ENCODE peak calls at places on chromosomes 11 and 22, in five cellular contexts. T is H1, W is HepG2, D is NT2/D1, R is GM12878. M is an unnamed sample.

GRCh38 chr11:120563698-120564572 is 52.4 kb downstream of the GRIK4 start:
- DNase-seq in R (no peak), D (no peak), W (no peak), T (no peak), M (no peak)

GRCh38 chr11:112290462-112290894 is 29.8 kb upstream of the PLET1 start:
- DNase-seq in D (no peak), R (no peak), T (no peak), W (no peak), M (no peak)

GRCh38 chr11:120655589-120655988 is 144.0 kb downstream of the GRIK4 start:
- DNase-seq in R (peak), W (no peak), D (no peak), T (no peak), M (no peak)

GRCh38 chr22:42275176-42275575 is 4.7 kb upstream of the TCF20 start:
- DNase-seq in W (no peak), R (no peak), T (no peak), D (no peak), M (no peak)

GRCh38 chr22:46842606-46843005 is 80.2 kb downstream of the TBC1D22A start:
- DNase-seq in W (no peak), D (no peak), T (no peak), R (no peak), M (no peak)

GRCh38 chr11:12884751-12885318 is 124.3 kb upstream of the RASSF10 start:
- DNase-seq in R (no peak), D (no peak), W (no peak), T (no peak), M (no peak)

GRCh38 chr11:107562647-107563208 is 2.8 kb downstream of the ALKBH8 start:
- DNase-seq in T (no peak), W (peak), D (no peak), R (no peak), M (no peak)

GRCh38 chr11:66745356-66746235 is 16.6 kb upstream of the SPTBN2 start:
- DNase-seq in D (no peak), W (no peak), T (no peak), R (no peak), M (no peak)

GRCh38 chr22:38257170-38257569 is 15.6 kb downstream of the TMEM184B start:
- DNase-seq in D (no peak), R (no peak), W (no peak), T (no peak), M (no peak)

GRCh38 chr11:117011541-117011908 is 86.7 kb downstream of the SIK3 start:
- DNase-seq in R (no peak), W (no peak), D (no peak), T (no peak), M (no peak)

GRCh38 chr22:22210375-22210774 is 34.2 kb upstream of the VPREB1 start:
- DNase-seq in R (no peak), D (no peak), W (no peak), T (no peak), M (no peak)

GRCh38 chr11:109247071-109247470 is 174.9 kb upstream of the C11orf87 start:
- DNase-seq in R (no peak), W (no peak), D (no peak), T (no peak), M (no peak)

GRCh38 chr11:132601863-132602262 is 930.4 kb downstream of the OPCML start:
- DNase-seq in T (no peak), R (no peak), D (no peak), W (no peak), M (no peak)

GRCh38 chr22:22687638-22688500 is 43.5 kb downstream of the GGTLC2 start:
- DNase-seq in T (no peak), R (no peak), D (no peak), W (peak), M (peak)

GRCh38 chr11:103731681-103732080 is 304.8 kb upstream of the DDI1 start:
- DNase-seq in T (no peak), D (no peak), R (no peak), W (no peak), M (no peak)

GRCh38 chr11:129106788-129107187 is 85.3 kb downstream of the ARHGAP32 start:
- DNase-seq in D (no peak), T (no peak), R (no peak), W (no peak), M (no peak)

GRCh38 chr22:28139993-28140392 is 220.9 kb upstream of the PITPNB start:
- DNase-seq in T (no peak), W (no peak), R (no peak), D (no peak), M (no peak)

GRCh38 chr11:16356751-16357365 is 512 bp upstream of the SOX6 start:
- DNase-seq in T (no peak), W (no peak), R (no peak), D (no peak), M (no peak)

GRCh38 chr11:34560511-34560910 is 46.9 kb upstream of the ELF5 start:
- DNase-seq in W (no peak), D (no peak), T (no peak), R (no peak), M (no peak)

GRCh38 chr11:14372011-14372410 is 13.0 kb upstream of the RRAS2 start:
- DNase-seq in D (no peak), W (no peak), R (no peak), T (no peak), M (no peak)

GRCh38 chr11:128839081-128839480 is 28.0 kb downstream of the KCNJ1 start:
- DNase-seq in D (no peak), R (no peak), T (no peak), W (no peak), M (no peak)

GRCh38 chr11:68687986-68688385 is 3.6 kb downstream of the GAL start:
- DNase-seq in R (no peak), W (no peak), T (no peak), D (no peak), M (no peak)

GRCh38 chr11:68690671-68691401 is 6.5 kb downstream of the GAL start:
- DNase-seq in W (no peak), T (no peak), R (no peak), D (no peak), M (no peak)

GRCh38 chr11:68689737-68690625 is 5.6 kb downstream of the GAL start:
- DNase-seq in D (no peak), W (no peak), R (no peak), T (no peak), M (no peak)

GRCh38 chr11:68686486-68686885 is 2.1 kb downstream of the GAL start:
- DNase-seq in R (no peak), D (no peak), T (no peak), W (no peak), M (no peak)

DNA sequence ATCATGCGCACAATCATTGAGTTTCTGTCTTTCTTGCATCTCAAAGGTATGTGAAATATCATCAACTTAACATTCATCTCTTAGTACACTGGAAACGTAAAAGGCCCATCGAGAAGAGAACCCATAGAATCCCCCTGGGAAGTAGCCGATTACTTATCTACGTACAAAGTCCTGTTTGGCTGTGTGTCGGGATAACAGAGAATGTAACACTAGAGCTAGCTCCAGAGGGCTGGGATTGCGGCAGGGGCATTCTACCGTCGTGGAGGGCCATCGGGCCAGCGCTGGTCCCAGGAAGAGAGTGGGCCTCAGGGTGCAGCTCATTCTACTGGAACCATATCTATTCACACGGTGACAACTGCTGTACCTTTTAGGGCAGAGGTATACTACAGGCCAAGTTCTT is 4.5 kb downstream of the GAL start:
- DNase-seq in T (no peak), R (no peak), D (no peak), W (no peak), M (no peak)
- TF ChIP-seq SUZ12 in T (no peak), R (no peak), D (no peak), W (no peak), M (no peak)

GRCh38 chr11:130817608-130817944 is 98.7 kb downstream of the SNX19 start:
- DNase-seq in D (no peak), R (no peak), T (no peak), W (no peak), M (no peak)
- TF ChIP-seq SUZ12 in D (no peak), R (no peak), T (no peak), W (no peak), M (no peak)

GRCh38 chr11:21464601-21465193 is 728.2 kb upstream of the ANO5 start:
- DNase-seq in W (no peak), T (no peak), R (no peak), D (no peak), M (no peak)

GRCh38 chr11:21465920-21466319 is 727.0 kb upstream of the ANO5 start:
- DNase-seq in R (no peak), D (no peak), W (no peak), T (no peak), M (no peak)

GRCh38 chr11:21465203-21465602 is 727.7 kb upstream of the ANO5 start:
- DNase-seq in T (no peak), W (no peak), D (no peak), R (no peak), M (no peak)

DNA sequence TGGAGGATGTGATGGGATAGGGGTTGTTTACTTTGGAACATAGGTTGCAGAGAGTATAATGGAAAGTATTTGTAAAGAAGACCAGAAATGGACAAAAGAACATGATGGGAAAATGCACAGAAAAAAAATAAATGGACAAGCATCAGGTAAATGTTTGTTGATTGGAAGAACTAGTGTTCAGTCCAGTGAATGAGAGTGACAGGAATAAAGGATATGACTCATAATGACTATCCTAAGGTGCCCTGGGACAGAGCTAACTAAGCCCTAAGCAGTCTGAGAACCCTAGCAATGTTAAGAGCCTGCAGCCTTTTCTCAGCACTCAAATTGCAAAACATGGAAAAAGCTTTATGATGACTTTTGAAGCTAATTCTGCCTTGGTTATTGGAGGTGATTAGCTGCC is 732.8 kb upstream of the ANO5 start:
- DNase-seq in R (no peak), T (no peak), D (no peak), W (no peak), M (no peak)
- TF ChIP-seq SUZ12 in R (no peak), T (no peak), D (no peak), W (no peak), M (no peak)

GRCh38 chr11:86478348-86478747 is 103.7 kb downstream of the CCDC81 start:
- DNase-seq in D (no peak), W (no peak), T (no peak), R (no peak), M (no peak)
- TF ChIP-seq SUZ12 in D (no peak), W (no peak), T (no peak), R (no peak), M (no peak)

GRCh38 chr22:36395922-36396321 is 8.2 kb upstream of the MYH9 start:
- DNase-seq in T (no peak), W (peak), R (no peak), D (no peak), M (no peak)

GRCh38 chr22:36397767-36398093 is 10.0 kb upstream of the MYH9 start:
- DNase-seq in R (no peak), T (no peak), D (no peak), W (no peak), M (no peak)

GRCh38 chr22:36397081-36397766 is 9.5 kb upstream of the MYH9 start:
- DNase-seq in T (no peak), W (peak), D (no peak), R (no peak), M (no peak)

GRCh38 chr22:36399473-36399780 is 11.7 kb upstream of the MYH9 start:
- DNase-seq in W (no peak), T (no peak), D (no peak), R (no peak), M (no peak)

DNA sequence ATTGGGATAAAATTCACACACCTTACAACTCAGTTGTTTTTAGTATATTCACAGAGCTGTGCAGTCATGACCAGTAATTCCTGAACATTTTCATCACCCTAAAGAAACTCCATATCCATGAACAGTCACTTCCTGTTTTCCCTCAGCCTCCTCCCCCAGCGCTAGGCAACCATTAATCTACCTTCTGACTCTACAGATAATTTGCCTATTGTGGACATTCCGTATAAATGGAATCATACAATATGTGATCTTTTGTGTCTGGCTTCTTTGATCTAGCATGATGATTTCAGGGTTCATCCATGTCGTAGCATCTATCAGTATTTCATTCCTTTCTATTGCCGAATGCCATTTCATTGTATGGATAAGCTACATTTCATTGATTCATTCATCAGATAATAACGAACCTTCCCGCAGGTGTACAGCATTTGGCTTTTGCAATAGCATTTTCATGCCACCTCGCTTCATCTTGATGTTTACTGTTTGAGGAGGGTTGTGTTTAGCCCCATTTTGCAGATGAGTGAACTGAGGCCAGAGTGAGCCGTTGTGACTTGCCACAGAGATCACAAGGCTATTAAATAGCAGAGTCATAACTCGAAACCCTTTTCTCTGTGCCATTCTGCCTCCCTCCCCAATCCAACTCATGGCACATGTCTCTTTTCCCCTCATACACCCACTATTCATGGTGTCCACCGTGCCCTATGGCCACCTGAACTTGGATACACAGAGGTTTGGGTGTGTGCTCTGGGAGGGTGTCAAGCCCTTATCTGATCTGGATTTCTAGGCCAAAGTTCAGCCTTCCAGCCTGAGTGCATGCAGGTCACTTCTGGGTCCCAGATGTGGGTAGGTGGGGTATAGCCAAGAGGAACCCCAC is 11.1 kb upstream of the MYH9 start:
- DNase-seq in D (no peak), T (no peak), R (no peak), W (peak), M (no peak)
- TF ChIP-seq SUZ12 in D (no peak), T (no peak), R (no peak), W (no peak), M (no peak)

M was measured in HEK293T.